ENCODE peak calls at places on chromosomes 4 and X, in five cellular contexts. One of them, this sample, is unnamed. For H3K36me3, the result is how much of the 10 kb centered on the place peaks cover.

GRCh38 chrX:19875051-19875432 is 12.4 kb downstream of the SH3KBP1 start:
- DNase-seq in heart right ventricle: no peak
- DNase-seq in thoracic aorta: no peak
- DNase-seq in stomach: no peak
- DNase-seq in lung: no peak
- DNase-seq in this sample: no peak

GRCh38 chrX:133412246-133412645 is 3.0 kb downstream of the GPC4 start:
- DNase-seq in stomach: no peak
- DNase-seq in lung: no peak
- DNase-seq in heart right ventricle: no peak
- DNase-seq in thoracic aorta: no peak
- DNase-seq in this sample: no peak

GRCh38 chr4:67746797-67747495 is 7.2 kb downstream of the GNRHR start:
- DNase-seq in stomach: no peak
- DNase-seq in heart right ventricle: no peak
- DNase-seq in lung: no peak
- DNase-seq in thoracic aorta: no peak
- DNase-seq in this sample: no peak

GRCh38 chr4:187380181-187380581 is 615.4 kb upstream of the ZFP42 start:
- DNase-seq in stomach: no peak
- DNase-seq in heart right ventricle: no peak
- DNase-seq in thoracic aorta: no peak
- DNase-seq in lung: peak
- DNase-seq in this sample: no peak

GRCh38 chr4:156972370-156972980 is 876 bp upstream of the PDGFC start:
- DNase-seq in thoracic aorta: no peak
- DNase-seq in heart right ventricle: no peak
- DNase-seq in stomach: no peak
- DNase-seq in lung: no peak
- DNase-seq in this sample: no peak

GRCh38 chr4:184310171-184310567 is 92.5 kb upstream of the ENPP6 start:
- DNase-seq in thoracic aorta: no peak
- DNase-seq in lung: peak
- DNase-seq in heart right ventricle: no peak
- DNase-seq in stomach: no peak
- DNase-seq in this sample: peak

GRCh38 chrX:295136-295535 is 14.0 kb downstream of the PLCXD1 start:
- DNase-seq in thoracic aorta: no peak
- DNase-seq in stomach: no peak
- DNase-seq in heart right ventricle: no peak
- DNase-seq in lung: no peak
- DNase-seq in this sample: no peak

GRCh38 chrX:14916017-14916674 is 42.9 kb downstream of the MOSPD2 start:
- DNase-seq in heart right ventricle: no peak
- DNase-seq in thoracic aorta: no peak
- DNase-seq in lung: no peak
- DNase-seq in stomach: no peak
- DNase-seq in this sample: no peak

GRCh38 chr4:8410641-8411271 is 29.8 kb downstream of the ACOX3 start:
- DNase-seq in stomach: peak
- DNase-seq in lung: peak
- DNase-seq in heart right ventricle: peak
- DNase-seq in thoracic aorta: no peak
- DNase-seq in this sample: no peak

GRCh38 chr4:7995866-7996265 is 56.2 kb upstream of the AFAP1 start:
- DNase-seq in heart right ventricle: no peak
- DNase-seq in lung: no peak
- DNase-seq in thoracic aorta: no peak
- DNase-seq in stomach: no peak
- DNase-seq in this sample: no peak

GRCh38 chr4:121827851-121828250 is 4.2 kb upstream of the CCNA2 start:
- DNase-seq in heart right ventricle: no peak
- DNase-seq in thoracic aorta: no peak
- DNase-seq in lung: no peak
- DNase-seq in stomach: no peak
- DNase-seq in this sample: no peak

GRCh38 chr4:173237152-173237551 is 68.5 kb downstream of the GALNT7 start:
- DNase-seq in heart right ventricle: no peak
- DNase-seq in stomach: no peak
- DNase-seq in thoracic aorta: no peak
- DNase-seq in lung: no peak
- DNase-seq in this sample: no peak

GRCh38 chr4:186701273-186701672 is 22.4 kb downstream of the FAT1 start:
- DNase-seq in stomach: no peak
- DNase-seq in thoracic aorta: no peak
- DNase-seq in heart right ventricle: no peak
- DNase-seq in lung: no peak
- DNase-seq in this sample: no peak

GRCh38 chrX:40908857-40909475 is 173.6 kb upstream of the MED14 start:
- DNase-seq in thoracic aorta: no peak
- DNase-seq in stomach: no peak
- DNase-seq in lung: no peak
- DNase-seq in heart right ventricle: no peak
- DNase-seq in this sample: no peak

GRCh38 chrX:115393271-115393670 is 103.8 kb downstream of the LUZP4 start:
- DNase-seq in lung: no peak
- DNase-seq in thoracic aorta: no peak
- DNase-seq in heart right ventricle: no peak
- DNase-seq in stomach: no peak
- DNase-seq in this sample: no peak

GRCh38 chr4:80913381-80913780 is 117.1 kb upstream of the BMP3 start:
- DNase-seq in stomach: no peak
- DNase-seq in thoracic aorta: no peak
- DNase-seq in heart right ventricle: no peak
- DNase-seq in lung: no peak
- DNase-seq in this sample: no peak

GRCh38 chr4:1967512-1968149 is 41.1 kb downstream of the NELFA start:
- DNase-seq in heart right ventricle: no peak
- DNase-seq in lung: no peak
- DNase-seq in thoracic aorta: no peak
- DNase-seq in stomach: no peak
- DNase-seq in this sample: no peak

GRCh38 chrX:150841466-150842197 is 56.8 kb downstream of the CD99L2 start:
- DNase-seq in heart right ventricle: no peak
- DNase-seq in thoracic aorta: no peak
- DNase-seq in stomach: no peak
- DNase-seq in lung: no peak
- DNase-seq in this sample: no peak

GRCh38 chrX:12118134-12118533 is 20.1 kb upstream of the FRMPD4 start:
- DNase-seq in lung: no peak
- DNase-seq in heart right ventricle: no peak
- DNase-seq in stomach: no peak
- DNase-seq in thoracic aorta: no peak
- DNase-seq in this sample: no peak

DNA sequence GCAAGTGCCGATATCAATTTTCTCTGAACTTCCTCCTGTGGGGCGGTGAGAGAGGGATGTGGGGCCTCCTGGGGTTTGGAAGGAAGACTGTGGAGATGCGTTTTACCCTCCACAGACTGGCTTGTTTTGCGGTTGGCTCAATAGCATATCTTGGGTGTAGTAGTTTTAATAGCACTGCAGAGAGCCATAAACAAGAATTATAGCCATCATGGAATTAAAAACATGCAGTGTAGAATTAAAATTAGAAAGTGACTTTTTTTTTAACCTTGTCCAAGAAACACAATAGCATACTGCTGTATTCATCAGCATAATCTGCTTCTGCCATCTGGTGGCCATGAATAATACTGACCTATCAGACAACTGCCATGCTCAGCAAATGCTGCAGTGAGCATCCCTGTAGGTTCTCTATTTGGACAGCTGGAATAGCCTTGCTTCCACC is 47.3 kb upstream of the SCML1 start:
- DNase-seq in stomach: peak
- DNase-seq in thoracic aorta: peak
- DNase-seq in lung: peak
- DNase-seq in heart right ventricle: peak
- DNase-seq in this sample: peak
- TF ChIP-seq CTCF in stomach: peak
- TF ChIP-seq CTCF in thoracic aorta: peak
- TF ChIP-seq CTCF in lung: peak
- TF ChIP-seq CTCF in heart right ventricle: peak
- TF ChIP-seq CTCF in this sample: peak

GRCh38 chrX:47182106-47182700 is 11.4 kb upstream of the UBA1 start:
- DNase-seq in heart right ventricle: no peak
- DNase-seq in stomach: no peak
- DNase-seq in lung: no peak
- DNase-seq in thoracic aorta: no peak
- DNase-seq in this sample: no peak
- H3K36me3 ChIP-seq in heart right ventricle: under half
- H3K36me3 ChIP-seq in stomach: half or more
- H3K36me3 ChIP-seq in lung: under half
- H3K36me3 ChIP-seq in thoracic aorta: under half
- H3K36me3 ChIP-seq in this sample: under half

GRCh38 chr4:152436384-152436783 is 99.5 kb downstream of the FBXW7 start:
- DNase-seq in lung: no peak
- DNase-seq in thoracic aorta: no peak
- DNase-seq in heart right ventricle: no peak
- DNase-seq in stomach: no peak
- DNase-seq in this sample: no peak
- TF ChIP-seq CTCF in lung: no peak
- TF ChIP-seq CTCF in thoracic aorta: no peak
- TF ChIP-seq CTCF in heart right ventricle: no peak
- TF ChIP-seq CTCF in stomach: no peak
- TF ChIP-seq CTCF in this sample: no peak

GRCh38 chr4:3429651-3430050 is 12.1 kb upstream of the HGFAC start:
- DNase-seq in lung: no peak
- DNase-seq in thoracic aorta: no peak
- DNase-seq in heart right ventricle: no peak
- DNase-seq in stomach: no peak
- DNase-seq in this sample: no peak

GRCh38 chr4:3426465-3427133 is 15.2 kb upstream of the HGFAC start:
- DNase-seq in thoracic aorta: no peak
- DNase-seq in stomach: no peak
- DNase-seq in heart right ventricle: no peak
- DNase-seq in lung: no peak
- DNase-seq in this sample: no peak

GRCh38 chr4:3427134-3427476 is 14.7 kb upstream of the HGFAC start:
- DNase-seq in heart right ventricle: no peak
- DNase-seq in thoracic aorta: no peak
- DNase-seq in stomach: no peak
- DNase-seq in lung: no peak
- DNase-seq in this sample: no peak

GRCh38 chr4:3430524-3430923 is 11.2 kb upstream of the HGFAC start:
- DNase-seq in lung: no peak
- DNase-seq in heart right ventricle: no peak
- DNase-seq in stomach: no peak
- DNase-seq in thoracic aorta: no peak
- DNase-seq in this sample: no peak

DNA sequence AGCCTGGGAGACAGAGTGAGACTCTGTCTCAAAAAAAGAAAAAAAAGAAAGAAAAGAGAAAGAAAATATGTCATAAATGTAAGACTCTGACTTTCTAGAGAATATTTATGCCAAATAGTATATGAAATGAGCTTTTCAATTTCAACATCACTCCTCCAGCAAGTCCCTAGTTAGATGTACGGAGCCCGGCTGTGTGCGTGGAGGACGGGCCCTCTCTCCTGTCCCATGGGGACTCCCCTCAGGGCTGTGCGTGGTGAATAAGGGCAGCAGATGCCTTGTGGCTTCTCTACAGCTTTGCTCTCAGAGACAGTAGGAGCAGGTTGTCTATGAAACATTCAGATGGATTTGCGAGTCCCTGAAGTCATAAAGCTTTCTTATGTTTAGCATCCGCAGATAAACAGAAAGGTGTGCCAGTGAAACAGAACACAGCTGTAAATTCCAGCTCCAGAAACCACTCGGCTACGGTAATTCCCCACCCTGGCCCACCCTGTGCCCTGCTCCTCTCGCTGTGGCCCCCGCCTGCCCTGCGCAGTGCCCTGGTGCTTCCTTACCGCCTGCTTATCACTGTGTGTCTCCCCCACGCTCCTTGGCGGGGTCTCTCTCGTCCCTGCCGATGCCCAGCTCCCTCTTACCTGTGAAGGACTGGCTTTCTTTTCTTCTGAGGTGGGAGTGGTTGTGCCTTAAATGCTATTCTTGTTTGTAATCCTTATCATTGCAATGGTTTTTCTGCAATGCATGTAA is 13.9 kb upstream of the HGFAC start:
- DNase-seq in lung: no peak
- DNase-seq in heart right ventricle: no peak
- DNase-seq in stomach: no peak
- DNase-seq in thoracic aorta: no peak
- DNase-seq in this sample: no peak
- H3K36me3 ChIP-seq in lung: half or more
- H3K36me3 ChIP-seq in heart right ventricle: under half
- H3K36me3 ChIP-seq in stomach: under half
- H3K36me3 ChIP-seq in thoracic aorta: under half
- H3K36me3 ChIP-seq in this sample: under half

GRCh38 chr4:114378306-114378903 is 220.2 kb upstream of the UGT8 start:
- DNase-seq in lung: no peak
- DNase-seq in stomach: no peak
- DNase-seq in heart right ventricle: no peak
- DNase-seq in thoracic aorta: no peak
- DNase-seq in this sample: no peak
- TF ChIP-seq CTCF in lung: no peak
- TF ChIP-seq CTCF in stomach: no peak
- TF ChIP-seq CTCF in heart right ventricle: peak
- TF ChIP-seq CTCF in thoracic aorta: no peak
- TF ChIP-seq CTCF in this sample: no peak

DNA sequence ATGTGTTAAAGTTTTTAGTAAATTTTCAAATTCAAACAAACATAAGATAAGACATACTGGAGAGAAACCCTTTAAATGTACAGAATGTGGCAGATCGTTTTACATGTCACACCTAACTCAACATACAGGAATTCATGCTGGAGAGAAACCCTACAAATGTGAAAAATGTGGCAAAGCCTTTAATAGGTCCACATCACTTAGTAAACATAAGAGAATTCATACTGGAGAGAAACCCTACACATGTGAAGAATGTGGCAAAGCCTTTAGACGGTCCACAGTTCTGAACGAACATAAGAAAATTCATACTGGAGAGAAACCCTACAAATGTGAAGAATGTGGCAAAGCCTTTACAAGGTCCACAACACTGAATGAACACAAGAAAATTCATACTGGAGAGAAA is 32.8 kb downstream of the ZNF595 start:
- DNase-seq in lung: no peak
- DNase-seq in thoracic aorta: no peak
- DNase-seq in heart right ventricle: no peak
- DNase-seq in stomach: no peak
- DNase-seq in this sample: no peak
- H3K36me3 ChIP-seq in lung: under half
- H3K36me3 ChIP-seq in thoracic aorta: under half
- H3K36me3 ChIP-seq in heart right ventricle: under half
- H3K36me3 ChIP-seq in stomach: under half
- H3K36me3 ChIP-seq in this sample: half or more